ENCODE peak calls at places on chromosomes 7 and 10, in five cellular contexts. D is K562, Z is GM12878, I is HCT116, H is HepG2. B is an unnamed sample.

GRCh38 chr10:15315286-15315685 is 55.8 kb downstream of the FAM171A1 start:
- DNase-seq in D (no peak), Z (no peak), I (no peak), H (no peak), B (no peak)

GRCh38 chr10:71314028-71314693 is 4.9 kb upstream of the SLC29A3 start:
- DNase-seq in D (peak; percentile 90), Z (no peak), I (peak; percentile 21), H (no peak), B (peak; percentile 73)

GRCh38 chr7:136887317-136887716 is 18.9 kb downstream of the CHRM2 start:
- DNase-seq in D (no peak), Z (no peak), I (no peak), H (no peak), B (no peak)

GRCh38 chr10:108167766-108168165 is 1003.3 kb upstream of the SORCS1 start:
- DNase-seq in D (no peak), Z (no peak), I (no peak), H (no peak), B (no peak)

GRCh38 chr10:58577394-58577793 is 64.7 kb downstream of the BICC1 start:
- DNase-seq in D (no peak), Z (no peak), I (no peak), H (no peak), B (no peak)

GRCh38 chr10:101529207-101529606 is 58.9 kb downstream of the POLL start:
- DNase-seq in D (no peak), Z (no peak), I (no peak), H (no peak), B (no peak)

GRCh38 chr10:5518143-5518542 is 6.6 kb upstream of the CALML3 start:
- DNase-seq in D (no peak), Z (no peak), I (no peak), H (peak; percentile 84), B (no peak)

GRCh38 chr7:36600869-36601530 is 123.3 kb downstream of the AOAH start:
- DNase-seq in D (no peak), Z (no peak), I (no peak), H (no peak), B (peak; percentile 16)

GRCh38 chr7:96621932-96622331 is 87.7 kb downstream of the SEM1 start:
- DNase-seq in D (no peak), Z (no peak), I (no peak), H (no peak), B (no peak)

GRCh38 chr10:62852961-62853702 is 37.0 kb upstream of the EGR2 start:
- DNase-seq in D (no peak), Z (peak; percentile 75), I (no peak), H (no peak), B (no peak)

GRCh38 chr10:7423521-7423920 is 12.7 kb upstream of the SFMBT2 start:
- DNase-seq in D (no peak), Z (no peak), I (no peak), H (no peak), B (no peak)

GRCh38 chr7:1706381-1706720 is 36.3 kb downstream of the ELFN1 start:
- DNase-seq in D (no peak), Z (no peak), I (no peak), H (no peak), B (no peak)

GRCh38 chr7:69620063-69620462 is 21.8 kb downstream of the AUTS2 start:
- DNase-seq in D (no peak), Z (no peak), I (no peak), H (no peak), B (no peak)

GRCh38 chr7:22569586-22570321 is 69.8 kb upstream of the STEAP1B start:
- DNase-seq in D (no peak), Z (no peak), I (no peak), H (no peak), B (no peak)

GRCh38 chr10:118723467-118723866 is 31.3 kb downstream of the CACUL1 start:
- DNase-seq in D (no peak), Z (no peak), I (no peak), H (no peak), B (no peak)

GRCh38 chr7:55254596-55255500 is 110.3 kb upstream of the LANCL2 start:
- DNase-seq in D (peak; percentile 94), Z (no peak), I (peak; percentile 31), H (peak; percentile 36), B (peak; percentile 49)

GRCh38 chr7:26490631-26491624 is 199.3 kb downstream of the SNX10 start:
- DNase-seq in D (no peak), Z (no peak), I (no peak), H (no peak), B (no peak)

GRCh38 chr10:121695731-121696464 is 97.7 kb upstream of the FGFR2 start:
- DNase-seq in D (no peak), Z (no peak), I (no peak), H (peak; percentile 77), B (no peak)

GRCh38 chr10:12181065-12181775 is 14.5 kb downstream of the NUDT5 start:
- DNase-seq in D (no peak), Z (peak; percentile 31), I (no peak), H (no peak), B (no peak)

GRCh38 chr10:13834581-13835286 is 248.0 kb downstream of the PRPF18 start:
- DNase-seq in D (no peak), Z (no peak), I (no peak), H (no peak), B (no peak)

GRCh38 chr7:116780966-116781365 is 81.4 kb upstream of the CAPZA2 start:
- DNase-seq in D (no peak), Z (no peak), I (no peak), H (no peak), B (no peak)

GRCh38 chr10:59750155-59750945 is 2.9 kb downstream of the MRLN start:
- DNase-seq in D (no peak), Z (no peak), I (no peak), H (no peak), B (no peak)

GRCh38 chr10:8513155-8514147 is 459.0 kb downstream of the GATA3 start:
- DNase-seq in D (no peak), Z (no peak), I (no peak), H (no peak), B (peak; percentile 9)

GRCh38 chr10:130929422-130930325 is 381.8 kb downstream of the TCERG1L start:
- DNase-seq in D (no peak), Z (no peak), I (no peak), H (no peak), B (no peak)

GRCh38 chr10:3709456-3709855 is 75.6 kb downstream of the KLF6 start:
- DNase-seq in D (no peak), Z (no peak), I (no peak), H (no peak), B (no peak)

GRCh38 chr7:8136331-8136730 is 125.6 kb downstream of the ICA1 start:
- DNase-seq in D (no peak), Z (no peak), I (no peak), H (no peak), B (no peak)

GRCh38 chr10:119770928-119771327 is 45.1 kb downstream of the INPP5F start:
- DNase-seq in D (no peak), Z (no peak), I (no peak), H (no peak), B (no peak)

GRCh38 chr10:127977368-127978009 is 70.6 kb downstream of the PTPRE start:
- DNase-seq in D (no peak), Z (no peak), I (no peak), H (no peak), B (no peak)

GRCh38 chr10:615583-616152 is 73.8 kb downstream of the DIP2C start:
- DNase-seq in D (no peak), Z (no peak), I (no peak), H (no peak), B (no peak)

GRCh38 chr10:6494934-6495592 is 85.0 kb downstream of the PRKCQ start:
- DNase-seq in D (no peak), Z (no peak), I (no peak), H (no peak), B (no peak)

GRCh38 chr10:70982443-70982842 is 94.1 kb upstream of the PCBD1 start:
- DNase-seq in D (no peak), Z (peak; percentile 53), I (no peak), H (no peak), B (no peak)

GRCh38 chr10:3339531-3339950 is 167.0 kb upstream of the PITRM1 start:
- DNase-seq in D (no peak), Z (no peak), I (no peak), H (no peak), B (no peak)

GRCh38 chr10:123613346-123613850 is 52.8 kb upstream of the GPR26 start:
- DNase-seq in D (no peak), Z (no peak), I (no peak), H (no peak), B (no peak)

GRCh38 chr10:123611243-123611642 is 54.9 kb upstream of the GPR26 start:
- DNase-seq in D (no peak), Z (no peak), I (no peak), H (no peak), B (no peak)

GRCh38 chr10:123618224-123618623 is 47.9 kb upstream of the GPR26 start:
- DNase-seq in D (no peak), Z (no peak), I (no peak), H (no peak), B (no peak)

GRCh38 chr10:123611876-123612275 is 54.3 kb upstream of the GPR26 start:
- DNase-seq in D (no peak), Z (no peak), I (no peak), H (no peak), B (no peak)

GRCh38 chr10:123614888-123615287 is 51.3 kb upstream of the GPR26 start:
- DNase-seq in D (peak; percentile 39), Z (no peak), I (peak; percentile 16), H (peak; percentile 35), B (peak; percentile 96)
- TF ChIP-seq SRF in D (peak; percentile 20), Z (no peak), I (no peak), H (no peak), B (no peak)

DNA sequence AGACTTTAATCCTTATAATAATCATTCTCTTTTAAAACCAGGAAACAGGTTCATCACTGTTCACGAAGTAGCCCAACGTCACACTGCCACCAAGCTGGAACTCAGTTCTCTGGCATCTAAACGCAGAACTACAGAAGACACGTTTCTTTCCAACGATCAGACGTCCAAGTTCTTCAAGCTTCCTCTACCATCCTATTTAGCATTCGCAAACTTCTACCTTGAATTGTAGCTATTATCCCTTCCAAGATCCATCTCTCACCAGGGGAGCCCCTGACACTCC is 647 bp downstream of the TRDMT1 start:
- DNase-seq in D (no peak), Z (no peak), I (peak; percentile 23), H (no peak), B (no peak)
- TF ChIP-seq SRF in D (no peak), Z (no peak), I (no peak), H (no peak), B (no peak)

GRCh38 chr7:151062399-151063211 is 3.2 kb downstream of the SLC4A2 start:
- DNase-seq in D (peak; percentile 92), Z (no peak), I (peak; percentile 81), H (peak; percentile 97), B (peak; percentile 92)

GRCh38 chr7:151062111-151062398 is 2.7 kb downstream of the SLC4A2 start:
- DNase-seq in D (no peak), Z (no peak), I (no peak), H (no peak), B (no peak)

GRCh38 chr7:151061241-151062110 is 2.1 kb downstream of the SLC4A2 start:
- DNase-seq in D (peak; percentile 59), Z (no peak), I (no peak), H (no peak), B (no peak)

GRCh38 chr7:151064454-151064853 is 5.1 kb downstream of the SLC4A2 start:
- DNase-seq in D (no peak), Z (no peak), I (no peak), H (no peak), B (no peak)

GRCh38 chr7:151063212-151063561 is 3.8 kb downstream of the SLC4A2 start:
- DNase-seq in D (peak; percentile 65), Z (no peak), I (no peak), H (peak; percentile 41), B (no peak)
- TF ChIP-seq SRF in D (no peak), Z (no peak), I (no peak), H (no peak), B (no peak)

GRCh38 chr10:98664329-98665042 is 217.8 kb upstream of the HPS1 start:
- DNase-seq in D (peak; percentile 58), Z (peak; percentile 3), I (peak; percentile 47), H (peak; percentile 34), B (no peak)
- TF ChIP-seq SRF in D (no peak), Z (no peak), I (no peak), H (no peak), B (no peak)